ENCODE peak calls at places on chromosomes 12 and 14, in nine cellular contexts. V is AG10803; Y is activated CD4-positive, alpha-beta T cell treated with anti-CD3 and anti-CD28 coated beads for 24 hours; L is CD8-positive, alpha-beta T cell; T is left ventricle myocardium superior; R is GM04504; K is Right ventricle myocardium superior; G is stimulated activated CD8-positive, alpha-beta memory T cell treated with anti-CD3 and anti-CD28 coated beads, Interleukin-12 subunit alpha, Interleukin-12 subunit beta, amount 100 ng/mL, for 1 hour; F is activated effector memory CD4-positive, alpha-beta T cell treated with Interleukin-2 at 50 U/mL for 16 hours. M is an unnamed sample.

GRCh38 chr12:121537814-121538698 is 42.8 kb downstream of the KDM2B start:
- DNase-seq in R (no peak), G (no peak), V (no peak), F (peak), L (peak), K (peak), T (peak), Y (no peak), M (no peak)

GRCh38 chr14:100772607-100773165 is 46.0 kb downstream of the DLK1 start:
- DNase-seq in G (no peak), L (no peak), Y (no peak), F (no peak), R (no peak), T (no peak), K (no peak), V (no peak), M (no peak)

GRCh38 chr14:24425704-24426103 is 3.8 kb downstream of the CBLN3 start:
- DNase-seq in T (no peak), R (no peak), V (peak), F (no peak), L (no peak), G (no peak), Y (no peak), K (no peak), M (no peak)

GRCh38 chr12:24719293-24719721 is 229.6 kb downstream of the BCAT1 start:
- DNase-seq in G (peak), T (no peak), Y (no peak), L (no peak), V (peak), R (no peak), F (no peak), K (no peak), M (peak)

GRCh38 chr12:68612675-68613074 is 2.0 kb downstream of the RAP1B start:
- DNase-seq in Y (no peak), V (no peak), K (no peak), L (no peak), T (no peak), G (no peak), F (no peak), R (no peak), M (no peak)

GRCh38 chr12:4106617-4107016 is 166.9 kb upstream of the CCND2 start:
- DNase-seq in Y (no peak), G (no peak), L (no peak), K (no peak), T (no peak), R (no peak), F (no peak), V (no peak), M (no peak)

GRCh38 chr14:73634333-73634833 is 10.4 kb upstream of the DNAL1 start:
- DNase-seq in G (no peak), K (peak), Y (no peak), R (no peak), F (no peak), L (no peak), V (no peak), T (peak), M (no peak)

GRCh38 chr14:55712505-55712904 is 132.5 kb downstream of the KTN1 start:
- DNase-seq in G (no peak), Y (no peak), F (no peak), R (no peak), K (peak), L (no peak), V (no peak), T (peak), M (no peak)

GRCh38 chr12:120580787-120581723 is at the start of gene POP5:
- DNase-seq in R (peak), F (peak), Y (peak), L (peak), K (peak), V (peak), T (peak), G (peak), M (peak)

GRCh38 chr12:79737875-79738718 is 47.3 kb upstream of the PAWR start:
- DNase-seq in L (no peak), F (no peak), V (peak), G (no peak), T (no peak), Y (no peak), R (peak), K (no peak), M (peak)

M was measured in activated gamma-delta T cell treated with anti-CD3 and anti-CD28 coated beads, Interleukin-2, amount 50 U/mL, for 16 hours.